ENCODE peak calls at places on chromosomes 5 and 9, in five cellular contexts. B is glutamatergic neuron, R is NAMALWA, T is fibroblast of mammary gland, Z is NCI-H774. G is an unnamed sample.

GRCh38 chr5:9222054-9222738 is 323.7 kb downstream of the SEMA5A start:
- DNase-seq in B (peak; percentile 27), R (no peak), T (no peak), Z (no peak), G (no peak)

GRCh38 chr9:8733096-8733954 is 933.7 kb upstream of the DMAC1 start:
- DNase-seq in B (peak; percentile 64), R (no peak), T (peak; percentile 26), Z (peak; percentile 18), G (peak; percentile 29)

GRCh38 chr5:39080597-39081204 is 6.5 kb upstream of the RICTOR start:
- DNase-seq in B (peak; percentile 34), R (peak; percentile 57), T (peak; percentile 83), Z (peak; percentile 38), G (peak; percentile 93)

GRCh38 chr9:5553211-5553610 is 42.9 kb downstream of the PDCD1LG2 start:
- DNase-seq in B (no peak), R (no peak), T (peak; percentile 62), Z (no peak), G (peak; percentile 72)

GRCh38 chr5:79241535-79241979 is 5.6 kb downstream of the JMY start:
- DNase-seq in B (no peak), R (no peak), T (no peak), Z (no peak), G (peak; percentile 11)

GRCh38 chr5:169762338-169763095 is 125.4 kb downstream of the DOCK2 start:
- DNase-seq in B (no peak), R (no peak), T (peak; percentile 21), Z (no peak), G (peak; percentile 35)

GRCh38 chr5:106154280-106154716 is 1516.4 kb downstream of the EFNA5 start:
- DNase-seq in B (no peak), R (no peak), T (no peak), Z (no peak), G (no peak)

GRCh38 chr9:38690574-38690973 is 29.4 kb downstream of the FAM240B start:
- DNase-seq in B (no peak), R (no peak), T (no peak), Z (no peak), G (peak; percentile 13)

GRCh38 chr5:151023651-151024050 is 3.3 kb downstream of the GPX3 start:
- DNase-seq in B (no peak), R (no peak), T (peak; percentile 74), Z (no peak), G (no peak)

GRCh38 chr9:113787871-113788270 is 88.2 kb upstream of the ZNF618 start:
- DNase-seq in B (no peak), R (no peak), T (no peak), Z (no peak), G (no peak)

GRCh38 chr9:127779136-127779981 is 893 bp upstream of the SH2D3C start:
- DNase-seq in B (no peak), R (peak; percentile 90), T (peak; percentile 38), Z (no peak), G (peak; percentile 59)

GRCh38 chr5:95352686-95353085 is 38.5 kb upstream of the FAM81B start:
- DNase-seq in B (no peak), R (no peak), T (no peak), Z (no peak), G (no peak)

GRCh38 chr9:123523828-123524227 is 167.8 kb downstream of the CRB2 start:
- DNase-seq in B (no peak), R (no peak), T (no peak), Z (no peak), G (no peak)

GRCh38 chr9:134252084-134252830 is 74.0 kb upstream of the RXRA start:
- DNase-seq in B (no peak), R (no peak), T (no peak), Z (no peak), G (no peak)

GRCh38 chr9:87337335-87338074 is 160.2 kb upstream of the DAPK1 start:
- DNase-seq in B (no peak), R (no peak), T (peak; percentile 24), Z (peak; percentile 25), G (peak; percentile 72)

GRCh38 chr5:80720181-80720580 is 65.4 kb upstream of the DHFR start:
- DNase-seq in B (no peak), R (no peak), T (no peak), Z (no peak), G (no peak)

GRCh38 chr5:133244242-133244641 is 192.4 kb downstream of the HSPA4 start:
- DNase-seq in B (no peak), R (peak; percentile 29), T (no peak), Z (peak; percentile 88), G (peak; percentile 40)

GRCh38 chr5:149831492-149831891 is 101.4 kb downstream of the PPARGC1B start:
- DNase-seq in B (no peak), R (peak; percentile 15), T (peak; percentile 48), Z (no peak), G (peak; percentile 28)

GRCh38 chr5:6373081-6373846 is 5.1 kb downstream of the MED10 start:
- DNase-seq in B (no peak), R (no peak), T (no peak), Z (no peak), G (no peak)

GRCh38 chr9:109992293-109992692 is 212.3 kb downstream of the PALM2AKAP2 start:
- DNase-seq in B (no peak), R (no peak), T (peak; percentile 45), Z (no peak), G (no peak)

GRCh38 chr5:176653401-176653800 is 6.1 kb downstream of the TSPAN17 start:
- DNase-seq in B (no peak), R (no peak), T (peak; percentile 74), Z (no peak), G (no peak)

GRCh38 chr5:142293486-142293885 is 31.3 kb downstream of the SPRY4 start:
- DNase-seq in B (no peak), R (no peak), T (peak; percentile 57), Z (no peak), G (no peak)

GRCh38 chr9:118938581-118938980 is 430.7 kb downstream of the BRINP1 start:
- DNase-seq in B (no peak), R (no peak), T (no peak), Z (no peak), G (no peak)

GRCh38 chr5:150114773-150115408 is 28.5 kb upstream of the CSF1R start:
- DNase-seq in B (no peak), R (no peak), T (peak; percentile 2), Z (no peak), G (no peak)

GRCh38 chr5:57441557-57441956 is 41.1 kb downstream of the ACTBL2 start:
- DNase-seq in B (no peak), R (no peak), T (peak; percentile 99), Z (no peak), G (peak; percentile 99)

GRCh38 chr5:154267516-154267915 is 77.0 kb downstream of the GALNT10 start:
- DNase-seq in B (no peak), R (no peak), T (peak; percentile 44), Z (no peak), G (no peak)

GRCh38 chr9:93678199-93679019 is 102.0 kb downstream of the PHF2 start:
- DNase-seq in B (peak; percentile 9), R (no peak), T (no peak), Z (no peak), G (no peak)

G was measured in choroid plexus epithelial cell.